ENCODE peak calls at places on chromosomes 3 and 15, in four cellular contexts. One of them, this sample, is unnamed.
A peak's percentile ranks its signal among the peaks of the same experiment; 100 is the strongest.

GRCh38 chr3:132245547-132245946 is 71.7 kb upstream of the ACP3 start:
- DNase-seq in dermis blood vessel endothelial cell: no peak
- DNase-seq in heart left ventricle: no peak
- DNase-seq in fibroblast of villous mesenchyme: no peak
- DNase-seq in this sample: no peak

GRCh38 chr15:67135494-67135893 is 70.1 kb downstream of the SMAD3 start:
- DNase-seq in heart left ventricle: no peak
- DNase-seq in dermis blood vessel endothelial cell: no peak
- DNase-seq in fibroblast of villous mesenchyme: peak; percentile 92
- DNase-seq in this sample: no peak

GRCh38 chr3:17551333-17551732 is 191.1 kb downstream of the TBC1D5 start:
- DNase-seq in fibroblast of villous mesenchyme: no peak
- DNase-seq in heart left ventricle: no peak
- DNase-seq in dermis blood vessel endothelial cell: no peak
- DNase-seq in this sample: no peak

GRCh38 chr15:40046721-40047412 is 7.9 kb upstream of the SRP14 start:
- DNase-seq in dermis blood vessel endothelial cell: peak; percentile 84
- DNase-seq in fibroblast of villous mesenchyme: peak; percentile 59
- DNase-seq in heart left ventricle: no peak
- DNase-seq in this sample: no peak

GRCh38 chr15:79878078-79878705 is 18.6 kb downstream of the MTHFS start:
- DNase-seq in heart left ventricle: no peak
- DNase-seq in fibroblast of villous mesenchyme: no peak
- DNase-seq in dermis blood vessel endothelial cell: no peak
- DNase-seq in this sample: no peak

GRCh38 chr3:7204848-7205156 is 343.9 kb downstream of the GRM7 start:
- DNase-seq in dermis blood vessel endothelial cell: no peak
- DNase-seq in heart left ventricle: no peak
- DNase-seq in fibroblast of villous mesenchyme: no peak
- DNase-seq in this sample: no peak

GRCh38 chr15:28081594-28081993 is 17.5 kb downstream of the OCA2 start:
- DNase-seq in fibroblast of villous mesenchyme: no peak
- DNase-seq in dermis blood vessel endothelial cell: no peak
- DNase-seq in heart left ventricle: no peak
- DNase-seq in this sample: no peak

GRCh38 chr3:133490468-133491351 is 82.8 kb upstream of the CDV3 start:
- DNase-seq in fibroblast of villous mesenchyme: no peak
- DNase-seq in dermis blood vessel endothelial cell: no peak
- DNase-seq in heart left ventricle: no peak
- DNase-seq in this sample: no peak